ENCODE peak calls at places on chromosomes 7 and 10, in seven cellular contexts. T is BE2C, Y is SK-N-SH, Z is uterus, G is pancreas, P is mucosa of descending colon, N is body of pancreas. L is an unnamed sample. For H3K4me1, the result is how much of the 10 kb centered on the place peaks cover.

GRCh38 chr7:50317221-50317678 is 12.7 kb downstream of the IKZF1 start:
- DNase-seq in T (no peak), Y (no peak), Z (no peak), G (no peak), P (no peak), N (no peak), L (no peak)

GRCh38 chr10:59007307-59008025 is 169.0 kb upstream of the PHYHIPL start:
- DNase-seq in T (no peak), Y (no peak), Z (no peak), G (no peak), P (no peak), N (no peak), L (no peak)

GRCh38 chr10:28434063-28434462 is 98.9 kb upstream of the WAC start:
- DNase-seq in T (no peak), Y (no peak), Z (no peak), G (no peak), P (no peak), N (no peak), L (no peak)

GRCh38 chr7:69418865-69419670 is 179.2 kb upstream of the AUTS2 start:
- DNase-seq in T (no peak), Y (no peak), Z (no peak), G (no peak), P (no peak), N (no peak), L (no peak)

GRCh38 chr7:88314092-88314491 is 7.4 kb upstream of the STEAP4 start:
- DNase-seq in T (no peak), Y (no peak), Z (no peak), G (no peak), P (no peak), N (no peak), L (no peak)

GRCh38 chr7:130084037-130084875 is 13.9 kb downstream of the KLHDC10 start:
- DNase-seq in T (no peak), Y (no peak), Z (no peak), G (no peak), P (no peak), N (no peak), L (no peak)

GRCh38 chr7:101602484-101603241 is 26.4 kb downstream of the MYL10 start:
- DNase-seq in T (peak), Y (peak), Z (peak), G (peak), P (peak), N (peak), L (peak)

GRCh38 chr10:67785098-67785497 is 52.9 kb downstream of the DNAJC12 start:
- DNase-seq in T (no peak), Y (no peak), Z (no peak), G (no peak), P (no peak), N (no peak), L (no peak)

GRCh38 chr7:20158684-20159083 is 58.5 kb downstream of the MACC1 start:
- DNase-seq in T (no peak), Y (no peak), Z (no peak), G (no peak), P (no peak), N (no peak), L (no peak)

GRCh38 chr7:431658-432111 is 88.0 kb downstream of the PDGFA start:
- DNase-seq in T (no peak), Y (no peak), Z (no peak), G (no peak), P (peak), N (no peak), L (no peak)

GRCh38 chr10:22339761-22340361 is 5.4 kb upstream of the SPAG6 start:
- DNase-seq in T (no peak), Y (peak), Z (no peak), G (no peak), P (no peak), N (no peak), L (no peak)

GRCh38 chr7:50564630-50565558 is at the start of gene DDC:
- DNase-seq in T (no peak), Y (peak), Z (no peak), G (peak), P (no peak), N (peak), L (no peak)

GRCh38 chr10:117543245-117543998 is 876 bp downstream of the EMX2 start:
- DNase-seq in T (peak), Y (peak), Z (peak), G (no peak), P (no peak), N (no peak), L (no peak)

GRCh38 chr7:88256906-88257305 is 37.1 kb upstream of the SRI start:
- DNase-seq in T (no peak), Y (no peak), Z (no peak), G (no peak), P (no peak), N (no peak), L (no peak)

GRCh38 chr10:112835933-112836564 is 114.0 kb upstream of the TCF7L2 start:
- DNase-seq in T (no peak), Y (no peak), Z (peak), G (peak), P (no peak), N (peak), L (peak)

GRCh38 chr7:126690104-126690503 is 562.6 kb downstream of the GRM8 start:
- DNase-seq in T (no peak), Y (no peak), Z (no peak), G (no peak), P (peak), N (no peak), L (no peak)

GRCh38 chr7:122198581-122198980 is 54.5 kb upstream of the AASS start:
- DNase-seq in T (no peak), Y (no peak), Z (no peak), G (no peak), P (no peak), N (no peak), L (no peak)

GRCh38 chr10:129890170-129890569 is 73.9 kb downstream of the EBF3 start:
- DNase-seq in T (no peak), Y (no peak), Z (no peak), G (no peak), P (no peak), N (no peak), L (no peak)

GRCh38 chr7:152076324-152076821 is 50.9 kb downstream of the GALNT11 start:
- DNase-seq in T (peak), Y (peak), Z (no peak), G (peak), P (no peak), N (peak), L (no peak)

GRCh38 chr7:28739128-28739527 is 219.0 kb downstream of the TRIL start:
- DNase-seq in T (no peak), Y (no peak), Z (no peak), G (no peak), P (no peak), N (no peak), L (no peak)

GRCh38 chr10:21510218-21511070 is 15.0 kb downstream of the SKIDA1 start:
- DNase-seq in T (no peak), Y (no peak), Z (no peak), G (no peak), P (no peak), N (no peak), L (no peak)

GRCh38 chr10:88754272-88754671 is 5.5 kb upstream of the LIPN start:
- DNase-seq in T (no peak), Y (peak), Z (no peak), G (no peak), P (no peak), N (no peak), L (no peak)

GRCh38 chr7:90999989-91000979 is 263.9 kb upstream of the FZD1 start:
- DNase-seq in T (no peak), Y (no peak), Z (no peak), G (no peak), P (no peak), N (no peak), L (no peak)

GRCh38 chr10:11007661-11008060 is 10.0 kb upstream of the CELF2 start:
- DNase-seq in T (no peak), Y (no peak), Z (no peak), G (no peak), P (no peak), N (no peak), L (no peak)

GRCh38 chr7:131106681-131107342 is 220.9 kb upstream of the MKLN1 start:
- DNase-seq in T (peak), Y (peak), Z (peak), G (peak), P (peak), N (peak), L (peak)

GRCh38 chr10:6755891-6756460 is 175.9 kb upstream of the PRKCQ start:
- DNase-seq in T (no peak), Y (no peak), Z (no peak), G (no peak), P (no peak), N (no peak), L (no peak)

GRCh38 chr7:41706228-41706930 is 3.5 kb upstream of the INHBA start:
- DNase-seq in T (no peak), Y (no peak), Z (no peak), G (no peak), P (no peak), N (no peak), L (no peak)

GRCh38 chr7:2247141-2247985 is 5.3 kb downstream of the NUDT1 start:
- DNase-seq in T (peak), Y (peak), Z (no peak), G (no peak), P (no peak), N (no peak), L (no peak)

GRCh38 chr7:30285067-30285530 is 702 bp downstream of the ZNRF2 start:
- DNase-seq in T (peak), Y (peak), Z (peak), G (peak), P (peak), N (peak), L (peak)

GRCh38 chr10:14873090-14873760 is 5.4 kb upstream of the SUV39H2 start:
- DNase-seq in T (no peak), Y (no peak), Z (no peak), G (no peak), P (no peak), N (no peak), L (no peak)

GRCh38 chr10:110176626-110177025 is 30.8 kb upstream of the MXI1 start:
- DNase-seq in T (no peak), Y (no peak), Z (no peak), G (no peak), P (no peak), N (no peak), L (no peak)

GRCh38 chr10:79223346-79224048 is 123.8 kb upstream of the PPIF start:
- DNase-seq in T (peak), Y (peak), Z (peak), G (peak), P (no peak), N (peak), L (peak)

GRCh38 chr7:139896288-139896687 is 67.2 kb downstream of the TBXAS1 start:
- DNase-seq in T (no peak), Y (no peak), Z (no peak), G (no peak), P (no peak), N (no peak), L (no peak)

GRCh38 chr7:32888505-32888904 is 3.1 kb downstream of the KBTBD2 start:
- DNase-seq in T (no peak), Y (no peak), Z (no peak), G (no peak), P (no peak), N (no peak), L (no peak)
- H3K4me1 ChIP-seq in T (under half), Y (under half), Z (under half), G (under half), P (under half), N (half or more), L (half or more)

GRCh38 chr7:106418526-106418925 is 133.7 kb upstream of the NAMPT start:
- DNase-seq in T (no peak), Y (no peak), Z (no peak), G (no peak), P (no peak), N (no peak), L (no peak)
- H3K4me3 ChIP-seq in T (no peak), Y (no peak), Z (no peak), G (no peak), P (no peak), N (no peak), L (no peak)

DNA sequence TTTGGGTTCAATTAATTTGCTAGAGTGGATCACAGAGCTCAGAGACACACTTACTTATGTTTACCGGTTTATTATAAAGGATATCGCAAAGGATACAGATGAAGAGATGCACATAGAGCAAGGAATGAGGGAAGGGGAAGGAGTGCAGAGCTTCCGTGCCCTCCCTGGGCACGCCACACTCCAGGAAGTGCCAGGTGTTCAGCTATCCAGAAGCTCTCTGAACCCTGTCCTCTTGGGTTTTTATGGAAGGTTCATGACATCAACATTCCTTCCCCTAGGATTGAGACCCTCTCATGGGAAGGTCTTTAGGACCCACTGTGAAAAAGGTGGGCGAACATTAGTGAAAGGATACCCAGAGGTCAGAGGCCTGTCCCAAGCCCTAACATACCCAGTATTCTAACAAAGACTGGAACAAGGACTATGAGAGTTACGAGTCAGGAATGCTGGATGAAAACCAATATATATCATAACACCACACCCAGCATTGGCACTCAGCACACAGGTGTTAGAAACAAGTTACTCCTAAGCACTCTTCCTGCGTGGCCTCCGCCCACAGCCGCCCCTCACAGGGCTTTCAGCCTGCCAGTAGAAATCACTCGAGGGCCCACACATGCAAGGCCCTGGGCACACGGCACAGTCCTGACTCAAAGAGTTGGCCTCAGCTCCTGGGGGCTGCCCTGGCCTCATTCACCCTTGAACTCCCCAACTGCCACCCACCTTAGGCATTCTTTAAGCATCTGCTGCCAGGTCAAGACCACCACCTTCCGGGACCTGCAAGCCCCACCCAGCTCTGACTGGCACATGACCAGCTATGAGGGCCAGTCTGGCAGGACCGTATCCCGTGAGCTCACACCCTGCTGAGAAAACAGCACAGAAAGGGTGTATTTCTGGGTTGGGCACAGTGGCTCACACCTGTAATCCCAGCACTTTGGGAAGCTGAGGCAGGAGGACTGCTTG is 5.6 kb upstream of the AIFM2 start:
- DNase-seq in T (no peak), Y (no peak), Z (peak), G (no peak), P (peak), N (no peak), L (no peak)
- H3K4me1 ChIP-seq in T (under half), Y (under half), Z (under half), G (under half), P (under half), N (under half), L (under half)

DNA sequence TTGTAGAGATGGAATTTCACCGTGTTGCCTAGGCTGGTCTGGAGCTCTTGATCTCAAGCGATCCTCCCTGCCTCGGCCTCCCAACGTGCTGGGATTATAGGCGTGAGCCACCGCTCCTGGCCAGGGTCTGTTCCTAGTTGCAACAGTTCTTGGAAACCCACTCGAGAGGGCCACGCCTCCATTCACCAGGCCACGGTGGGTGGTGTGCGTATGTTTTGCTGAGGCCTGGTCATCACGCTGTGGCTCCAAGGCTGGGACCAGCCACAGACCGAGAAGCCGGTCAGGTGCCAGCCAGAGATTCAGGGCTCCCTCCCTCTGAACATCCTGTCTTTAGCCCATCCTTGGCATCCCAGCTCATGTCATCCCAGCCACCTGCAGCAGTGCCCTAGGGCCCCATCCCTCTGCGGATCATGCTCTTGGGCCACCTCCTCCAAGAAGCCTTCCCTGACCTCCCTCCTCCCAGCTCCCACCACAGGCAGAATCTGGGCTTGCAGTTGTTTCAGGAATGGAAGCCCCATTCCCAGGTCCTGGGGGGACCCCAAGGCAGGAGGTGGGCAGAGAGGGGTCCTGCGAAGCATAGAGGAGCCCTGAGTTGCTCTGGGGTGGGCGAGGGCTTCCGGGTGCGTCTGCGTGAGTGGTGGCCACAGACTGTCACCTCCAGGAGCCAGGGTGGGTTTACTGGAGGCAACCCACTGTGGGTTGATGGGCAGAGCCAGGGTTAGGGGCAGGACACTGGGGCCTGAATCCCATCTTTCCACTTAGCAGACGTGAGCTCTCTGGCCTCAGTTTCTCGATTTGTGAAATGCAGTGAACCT is 5.2 kb downstream of the LAT2 start:
- DNase-seq in T (no peak), Y (no peak), Z (no peak), G (no peak), P (peak), N (no peak), L (no peak)
- H3K4me3 ChIP-seq in T (no peak), Y (no peak), Z (no peak), G (no peak), P (no peak), N (no peak), L (no peak)

GRCh38 chr10:93657757-93658156 is 44.6 kb downstream of the FRA10AC1 start:
- DNase-seq in T (no peak), Y (no peak), Z (no peak), G (no peak), P (no peak), N (no peak), L (no peak)

GRCh38 chr10:93652857-93653256 is 40.5 kb downstream of the PDE6C start:
- DNase-seq in T (no peak), Y (no peak), Z (no peak), G (no peak), P (no peak), N (no peak), L (no peak)

GRCh38 chr10:93656155-93656554 is 43.8 kb downstream of the PDE6C start:
- DNase-seq in T (no peak), Y (no peak), Z (no peak), G (no peak), P (no peak), N (no peak), L (no peak)

GRCh38 chr10:93654201-93654600 is 41.9 kb downstream of the PDE6C start:
- DNase-seq in T (no peak), Y (no peak), Z (no peak), G (no peak), P (no peak), N (no peak), L (no peak)
- H3K4me1 ChIP-seq in T (under half), Y (under half), Z (under half), G (under half), P (under half), N (under half), L (under half)

DNA sequence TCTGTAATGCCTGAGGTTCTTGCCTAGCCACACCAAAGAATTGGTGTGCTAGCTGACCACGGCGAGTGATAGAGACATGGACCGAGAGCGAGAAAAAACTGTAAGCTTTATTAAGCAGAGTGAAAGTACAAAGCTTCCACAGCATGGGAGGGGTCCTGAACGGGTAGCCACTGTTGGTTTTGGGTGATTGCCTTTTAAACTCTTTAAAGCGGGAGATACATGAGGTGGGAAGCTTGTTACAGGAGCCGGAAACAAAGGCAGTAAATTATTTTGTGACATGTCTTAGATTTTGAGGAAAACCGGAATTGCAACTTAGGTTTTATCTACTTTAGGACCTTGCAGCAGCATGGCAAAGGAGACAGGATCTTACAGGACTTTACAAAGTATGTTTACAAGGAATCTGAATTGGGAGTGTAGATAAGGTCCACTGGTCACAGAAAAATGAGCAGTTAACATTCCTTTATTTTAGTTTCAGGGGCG is 252.6 kb upstream of the MBL2 start:
- DNase-seq in T (no peak), Y (no peak), Z (no peak), G (no peak), P (no peak), N (no peak), L (no peak)
- H3K4me3 ChIP-seq in T (no peak), Y (peak), Z (no peak), G (peak), P (no peak), N (no peak), L (peak)

GRCh38 chr7:99122762-99123161 is 21.1 kb downstream of the SMURF1 start:
- DNase-seq in T (no peak), Y (no peak), Z (no peak), G (no peak), P (no peak), N (no peak), L (no peak)

GRCh38 chr7:99120503-99120902 is 23.4 kb downstream of the SMURF1 start:
- DNase-seq in T (no peak), Y (no peak), Z (no peak), G (no peak), P (no peak), N (no peak), L (no peak)

GRCh38 chr7:99121496-99122021 is 22.3 kb downstream of the SMURF1 start:
- DNase-seq in T (no peak), Y (no peak), Z (peak), G (no peak), P (no peak), N (no peak), L (peak)

GRCh38 chr7:99123571-99124033 is 20.3 kb downstream of the SMURF1 start:
- DNase-seq in T (no peak), Y (no peak), Z (no peak), G (no peak), P (no peak), N (no peak), L (no peak)

GRCh38 chr7:99120916-99121315 is 23.0 kb downstream of the SMURF1 start:
- DNase-seq in T (no peak), Y (no peak), Z (no peak), G (no peak), P (no peak), N (no peak), L (no peak)
- H3K4me1 ChIP-seq in T (under half), Y (under half), Z (under half), G (under half), P (under half), N (under half), L (half or more)